ENCODE peak calls at places on chromosome 20, in ten cellular contexts. H is left cardiac atrium; I is NCI-H2081 treated with DMSO at 0.1 percent for 48 hours; B is stimulated activated naive CD8-positive, alpha-beta T cell treated with anti-CD3 and anti-CD28 coated beads, Interleukin-15, amount 100 ng/mL, for 72 hours; Q is ureter; E is activated CD4-positive, alpha-beta memory T cell treated with anti-CD3 and anti-CD28 coated beads, Interleukin-2, amount 10 ng/mL, durations not matched to agents 7 days and 5 days; T is tibial nerve; M is activated naive CD8-positive, alpha-beta T cell treated with anti-CD3 and anti-CD28 coated beads, Interleukin-2, amount 10 ng/mL, durations not matched to agents 7 days and 5 days; F is caudate nucleus; G is NB4. D is an unnamed sample.
A peak's percentile ranks its signal among the peaks of the same experiment; 100 is the strongest.

GRCh38 chr20:45061244-45061643 is 39.7 kb downstream of the KCNS1 start:
- DNase-seq in M (no peak), E (no peak), T (no peak), Q (no peak), B (no peak), H (no peak), G (no peak), F (no peak), I (no peak), D (no peak)

GRCh38 chr20:45044084-45044573 is 56.8 kb downstream of the KCNS1 start:
- DNase-seq in Q (peak; percentile 51), M (no peak), F (no peak), G (peak; percentile 84), T (no peak), H (no peak), B (peak; percentile 42), E (peak; percentile 43), I (no peak), D (peak; percentile 67)

GRCh38 chr20:20668639-20669038 is 43.8 kb downstream of the RALGAPA2 start:
- DNase-seq in E (no peak), H (no peak), F (no peak), T (no peak), M (no peak), Q (no peak), G (peak; percentile 81), I (no peak), B (no peak), D (no peak)

GRCh38 chr20:57469418-57470211 is 55.3 kb downstream of the CTCFL start:
- DNase-seq in T (no peak), Q (no peak), G (no peak), H (no peak), B (no peak), F (no peak), I (no peak), E (no peak), M (no peak), D (no peak)

GRCh38 chr20:31841928-31842327 is 3.5 kb downstream of the FOXS1 start:
- DNase-seq in H (peak; percentile 72), F (no peak), B (no peak), I (no peak), M (no peak), Q (no peak), E (no peak), G (no peak), T (no peak), D (no peak)

GRCh38 chr20:36121981-36122930 is 32.3 kb upstream of the EPB41L1 start:
- DNase-seq in B (no peak), Q (peak; percentile 90), H (no peak), M (no peak), E (no peak), G (no peak), I (no peak), F (no peak), T (no peak), D (no peak)

GRCh38 chr20:19917110-19917509 is 100.1 kb upstream of the NAA20 start:
- DNase-seq in M (no peak), F (no peak), G (no peak), T (no peak), I (no peak), Q (no peak), B (no peak), H (no peak), E (no peak), D (no peak)

GRCh38 chr20:15146948-15147347 is 809.5 kb upstream of the FLRT3 start:
- DNase-seq in I (no peak), G (no peak), F (no peak), H (no peak), E (no peak), B (no peak), M (no peak), Q (no peak), T (no peak), D (no peak)

GRCh38 chr20:49424536-49424935 is 57.9 kb downstream of the KCNB1 start:
- DNase-seq in E (no peak), M (no peak), F (peak; percentile 74), B (no peak), Q (no peak), T (no peak), H (no peak), I (no peak), G (no peak), D (no peak)

GRCh38 chr20:20603339-20603990 is 109.0 kb downstream of the RALGAPA2 start:
- DNase-seq in G (no peak), B (no peak), T (no peak), F (no peak), H (no peak), Q (peak; percentile 68), I (no peak), E (peak; percentile 29), M (no peak), D (peak; percentile 35)

GRCh38 chr20:19828233-19828632 is 70.2 kb downstream of the RIN2 start:
- DNase-seq in I (no peak), B (peak; percentile 56), F (no peak), Q (no peak), H (no peak), T (no peak), M (no peak), G (peak; percentile 65), E (peak; percentile 51), D (peak; percentile 44)

GRCh38 chr20:57480444-57481152 is 44.3 kb downstream of the CTCFL start:
- DNase-seq in M (peak; percentile 29), G (peak; percentile 94), F (no peak), T (no peak), Q (no peak), H (no peak), E (no peak), B (no peak), I (no peak), D (no peak)

GRCh38 chr20:58829531-58829941 is 21.2 kb downstream of the GNAS-AS1 start:
- DNase-seq in I (no peak), F (no peak), M (no peak), G (no peak), T (no peak), E (no peak), Q (no peak), H (peak; percentile 46), B (no peak), D (no peak)

GRCh38 chr20:10596726-10597125 is 77.1 kb downstream of the JAG1 start:
- DNase-seq in F (no peak), M (no peak), G (peak; percentile 32), B (no peak), Q (no peak), E (no peak), T (no peak), H (no peak), I (no peak), D (no peak)

GRCh38 chr20:19403549-19403948 is 191.1 kb downstream of the SLC24A3 start:
- DNase-seq in Q (no peak), T (no peak), M (no peak), F (no peak), G (no peak), H (no peak), B (no peak), E (no peak), I (no peak), D (no peak)

GRCh38 chr20:51059862-51060261 is 37.0 kb upstream of the KCNG1 start:
- DNase-seq in I (no peak), T (no peak), H (no peak), G (peak; percentile 42), F (no peak), Q (no peak), E (no peak), M (no peak), B (no peak), D (no peak)

GRCh38 chr20:43322851-43323250 is 133.1 kb upstream of the PTPRT start:
- DNase-seq in M (no peak), B (no peak), Q (no peak), G (no peak), F (no peak), I (no peak), T (no peak), E (no peak), H (no peak), D (no peak)

GRCh38 chr20:16273812-16274560 is 299.3 kb downstream of the KIF16B start:
- DNase-seq in H (no peak), G (no peak), Q (no peak), B (no peak), I (no peak), M (no peak), T (no peak), E (no peak), F (no peak), D (no peak)

GRCh38 chr20:20024942-20025341 is 7.8 kb downstream of the NAA20 start:
- DNase-seq in E (no peak), M (no peak), H (no peak), F (no peak), G (no peak), I (no peak), Q (no peak), B (no peak), T (no peak), D (no peak)

GRCh38 chr20:1265226-1265915 is 723 bp upstream of the SNPH start:
- DNase-seq in G (no peak), Q (no peak), E (no peak), B (no peak), I (no peak), H (no peak), M (no peak), T (no peak), F (no peak), D (no peak)

GRCh38 chr20:38873050-38873581 is 53.1 kb upstream of the FAM83D start:
- DNase-seq in E (peak; percentile 84), H (no peak), Q (no peak), B (peak; percentile 93), I (no peak), M (peak; percentile 62), G (no peak), F (no peak), T (no peak), D (peak; percentile 84)

D was measured in activated CD8-positive, alpha-beta T cell treated with anti-CD3 and anti-CD28 coated beads, Interleukin-2, amount 10 ng/mL, durations not matched to agents 7 days and 5 days.